ENCODE peak calls at places on chromosomes 4 and X, in seven cellular contexts. C is MM.1S, P is PC-3, T is colonic mucosa, X is uterus, B is HCT116, G is hepatocyte. O is an unnamed sample.

GRCh38 chrX:39852496-39852895 is 245.3 kb downstream of the BCOR start:
- DNase-seq in B (no peak), P (peak), G (no peak), C (no peak), T (no peak), X (no peak), O (no peak)

GRCh38 chr4:77579406-77580076 is 26.1 kb upstream of the CXCL13 start:
- DNase-seq in G (no peak), C (no peak), X (no peak), P (peak), B (peak), T (no peak), O (no peak)

GRCh38 chr4:108492816-108493595 is 127.4 kb upstream of the RPL34 start:
- DNase-seq in P (peak), G (peak), T (peak), X (no peak), B (peak), C (peak), O (peak)

GRCh38 chr4:112648263-112649054 is 11.5 kb downstream of the LARP7 start:
- DNase-seq in C (no peak), G (no peak), T (no peak), B (no peak), P (no peak), X (no peak), O (no peak)

GRCh38 chr4:38615847-38616246 is 48.2 kb upstream of the KLF3 start:
- DNase-seq in X (no peak), G (no peak), T (peak), C (no peak), P (peak), B (no peak), O (peak)

GRCh38 chrX:30504309-30504708 is 73.3 kb downstream of the TASL start:
- DNase-seq in G (peak), T (no peak), X (no peak), C (peak), B (peak), P (peak), O (no peak)

GRCh38 chrX:39850630-39851152 is 247.1 kb downstream of the BCOR start:
- DNase-seq in T (no peak), X (no peak), C (no peak), G (peak), P (no peak), B (no peak), O (no peak)

GRCh38 chrX:100731441-100732281 is at the start of gene SYTL4:
- DNase-seq in C (no peak), G (peak), B (peak), P (peak), T (peak), X (peak), O (peak)

GRCh38 chrX:151177141-151178027 is 1.0 kb downstream of the GPR50 start:
- DNase-seq in C (no peak), B (no peak), T (no peak), G (peak), X (no peak), P (no peak), O (no peak)

GRCh38 chrX:119570351-119570835 is 4.0 kb upstream of the UBE2A start:
- DNase-seq in P (no peak), X (no peak), G (no peak), B (no peak), T (no peak), C (no peak), O (no peak)

GRCh38 chrX:24334473-24334872 is 20.6 kb upstream of the SUPT20HL2 start:
- DNase-seq in B (no peak), G (peak), P (no peak), T (no peak), C (no peak), X (no peak), O (no peak)

GRCh38 chr4:54054501-54054900 is 9.9 kb downstream of the CHIC2 start:
- DNase-seq in B (no peak), T (no peak), G (no peak), C (no peak), P (no peak), X (no peak), O (no peak)

GRCh38 chrX:110420771-110421498 is 62.3 kb downstream of the RTL9 start:
- DNase-seq in C (peak), X (no peak), P (peak), G (no peak), T (no peak), B (no peak), O (no peak)

GRCh38 chr4:101346562-101347266 is 612 bp downstream of the PPP3CA start:
- DNase-seq in X (peak), T (peak), G (peak), C (peak), P (peak), B (no peak), O (peak)

GRCh38 chr4:83219344-83219990 is 65.1 kb downstream of the COQ2 start:
- DNase-seq in B (no peak), X (peak), G (no peak), P (no peak), T (no peak), C (peak), O (no peak)

GRCh38 chrX:95071052-95071451 is 1397.0 kb downstream of the FAM133A start:
- DNase-seq in T (no peak), G (no peak), B (no peak), C (no peak), X (no peak), P (no peak), O (no peak)

GRCh38 chrX:95071621-95072020 is 1397.6 kb downstream of the FAM133A start:
- DNase-seq in B (no peak), G (no peak), P (peak), C (no peak), T (no peak), X (no peak), O (no peak)

GRCh38 chrX:95076449-95076848 is 1402.4 kb downstream of the FAM133A start:
- DNase-seq in P (peak), X (no peak), C (peak), G (peak), T (no peak), B (no peak), O (no peak)
- TF ChIP-seq CTCF in P (peak), X (no peak), C (peak), G (peak), T (peak), B (peak), O (no peak)

DNA sequence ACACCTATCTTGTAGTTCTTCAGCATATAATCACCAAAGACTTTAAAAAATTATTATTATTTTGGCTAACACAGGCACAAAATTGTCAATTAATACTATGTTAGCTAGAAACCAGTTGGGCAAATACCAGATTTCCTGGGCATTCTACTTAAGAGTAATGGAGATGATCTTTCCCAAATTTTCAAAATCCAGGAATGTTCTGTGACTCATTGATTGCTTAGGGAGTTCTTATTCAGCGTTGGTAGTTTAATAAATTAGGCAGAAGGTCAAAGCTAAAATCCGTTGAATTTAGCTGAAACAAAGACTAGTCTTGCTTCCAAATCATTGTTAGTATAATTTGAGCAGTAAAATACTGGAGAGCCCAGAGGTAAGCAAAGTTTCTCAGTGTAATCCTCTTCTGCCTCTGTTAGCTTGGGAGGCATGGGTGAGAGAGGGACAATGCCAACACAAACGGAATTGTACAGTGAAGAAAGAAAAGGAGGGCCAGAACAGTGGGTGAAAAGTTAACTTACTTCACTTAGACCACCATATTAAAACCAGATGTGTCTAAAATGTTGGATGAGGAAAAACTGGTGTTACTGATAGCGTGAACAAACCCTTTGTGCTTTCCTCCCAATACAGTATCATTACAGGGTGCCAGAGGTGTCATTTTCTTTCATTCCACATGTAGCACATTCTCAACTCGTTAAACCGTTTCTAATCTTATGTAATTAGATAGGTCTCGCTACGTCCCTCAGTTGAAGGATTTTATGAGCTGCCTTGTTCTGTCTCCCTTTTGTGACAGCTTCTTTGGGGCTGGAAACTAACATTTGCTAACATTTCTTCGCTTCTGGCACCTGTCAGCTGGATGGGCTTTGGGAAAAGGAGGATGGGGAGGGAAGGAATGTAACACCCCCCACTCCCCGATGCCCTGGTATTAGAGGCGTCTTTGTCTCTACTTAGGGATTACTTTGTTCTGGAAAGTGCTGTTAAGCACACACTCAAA is 87.4 kb upstream of the CITED1 start:
- DNase-seq in T (no peak), X (no peak), G (no peak), B (no peak), P (peak), C (no peak), O (no peak)
- TF ChIP-seq CTCF in T (no peak), X (no peak), G (no peak), B (no peak), P (no peak), C (no peak), O (no peak)

GRCh38 chr4:159291176-159291575 is 188.3 kb downstream of the RAPGEF2 start:
- DNase-seq in B (no peak), C (no peak), T (no peak), G (no peak), P (no peak), X (no peak), O (no peak)

GRCh38 chr4:159296061-159296460 is 193.2 kb downstream of the RAPGEF2 start:
- DNase-seq in X (no peak), C (no peak), T (no peak), B (no peak), G (no peak), P (peak), O (no peak)

GRCh38 chr4:159292137-159292896 is 189.4 kb downstream of the RAPGEF2 start:
- DNase-seq in G (no peak), T (no peak), C (no peak), X (no peak), P (peak), B (no peak), O (no peak)

GRCh38 chr4:159298502-159298901 is 195.6 kb downstream of the RAPGEF2 start:
- DNase-seq in T (no peak), G (no peak), P (no peak), B (no peak), X (no peak), C (no peak), O (no peak)

DNA sequence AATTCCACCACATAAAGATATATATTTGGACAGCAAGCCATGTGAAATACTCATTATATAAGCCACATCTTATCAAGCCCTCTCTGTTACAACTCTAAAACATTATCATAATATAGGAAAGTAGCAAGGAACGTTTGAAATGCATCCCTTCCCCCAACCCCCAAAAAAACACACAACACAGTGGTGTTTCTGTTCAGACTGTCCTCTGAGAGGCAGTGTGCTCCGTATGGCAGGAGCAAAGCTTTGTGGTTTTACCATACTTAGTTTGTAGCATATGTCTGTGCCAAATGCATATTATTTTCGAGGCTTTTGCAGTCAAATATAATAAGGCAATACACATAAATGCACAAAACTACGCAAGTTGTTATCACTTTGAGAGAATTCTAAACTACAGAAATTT is 194.2 kb downstream of the RAPGEF2 start:
- DNase-seq in G (no peak), C (no peak), P (no peak), B (no peak), T (no peak), X (no peak), O (no peak)
- TF ChIP-seq CTCF in G (no peak), C (no peak), P (peak), B (no peak), T (no peak), X (no peak), O (no peak)

DNA sequence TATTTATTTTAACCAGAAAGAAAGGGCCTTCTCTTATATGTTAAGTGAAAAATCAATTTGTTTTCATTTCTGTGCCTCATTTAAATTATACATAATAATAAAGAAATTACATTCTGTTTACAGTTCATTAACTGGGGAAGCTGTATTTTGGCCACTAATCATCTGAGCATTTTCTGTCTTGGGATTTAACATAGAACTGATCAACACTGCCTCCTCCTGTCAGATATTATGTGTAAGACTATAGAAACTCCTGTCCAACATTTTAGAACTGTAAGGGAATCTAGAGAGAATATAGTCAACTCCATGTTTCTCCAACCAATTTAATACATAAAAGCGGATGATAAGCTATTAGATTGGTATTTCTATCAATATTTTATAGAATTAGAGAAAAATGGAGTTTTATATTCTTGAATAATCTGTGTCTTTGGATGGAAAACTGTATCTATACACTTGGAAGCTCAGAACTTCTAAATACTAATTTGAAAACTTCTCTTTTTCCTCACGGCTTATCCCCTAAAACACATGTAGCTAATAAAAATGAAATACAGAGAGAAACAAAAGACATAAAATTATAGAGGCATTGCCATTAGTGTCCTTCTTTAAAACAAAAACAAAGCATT is 33.0 kb downstream of the ENPEP start:
- DNase-seq in X (no peak), B (no peak), G (peak), C (peak), T (no peak), P (peak), O (no peak)
- TF ChIP-seq CTCF in X (peak), B (peak), G (peak), C (peak), T (peak), P (peak), O (no peak)

O was measured in Calu3.